ENCODE peak calls at places on chromosomes 7 and 10, in ten cellular contexts. A, I, G, Z, D, O, N, M, R and S are unnamed samples.

GRCh38 chr10:24962998-24963397 is 10.6 kb upstream of the PRTFDC1 start:
- DNase-seq in A (no peak), I (no peak), G (no peak), Z (no peak), D (peak; percentile 37), O (peak; percentile 73), N (no peak), M (no peak), R (no peak), S (no peak)

GRCh38 chr7:89053130-89053529 is 257.6 kb upstream of the TEX47 start:
- DNase-seq in A (no peak), I (no peak), G (no peak), Z (no peak), D (no peak), O (no peak), N (no peak), M (no peak), R (no peak), S (no peak)

GRCh38 chr7:18974803-18975202 is 142.6 kb downstream of the TWIST1 start:
- DNase-seq in A (no peak), I (no peak), G (no peak), Z (no peak), D (peak; percentile 48), O (peak; percentile 84), N (no peak), M (no peak), R (no peak), S (no peak)

GRCh38 chr7:12771378-12771877 is 84.0 kb downstream of the ARL4A start:
- DNase-seq in A (peak; percentile 26), I (no peak), G (peak; percentile 33), Z (no peak), D (no peak), O (no peak), N (no peak), M (peak; percentile 21), R (no peak), S (peak; percentile 17)

GRCh38 chr7:29598607-29599006 is 35.0 kb downstream of the PRR15 start:
- DNase-seq in A (no peak), I (no peak), G (no peak), Z (no peak), D (no peak), O (no peak), N (no peak), M (no peak), R (no peak), S (no peak)

GRCh38 chr7:93594250-93594649 is 19.7 kb upstream of the CALCR start:
- DNase-seq in A (no peak), I (no peak), G (no peak), Z (no peak), D (no peak), O (no peak), N (no peak), M (no peak), R (no peak), S (no peak)

GRCh38 chr7:111096997-111097396 is 6.1 kb downstream of the LRRN3 start:
- DNase-seq in A (no peak), I (no peak), G (no peak), Z (no peak), D (no peak), O (no peak), N (no peak), M (no peak), R (no peak), S (no peak)

GRCh38 chr7:2982831-2983230 is 60.8 kb downstream of the CARD11 start:
- DNase-seq in A (no peak), I (peak; percentile 65), G (peak; percentile 31), Z (no peak), D (no peak), O (no peak), N (peak; percentile 60), M (no peak), R (no peak), S (no peak)

GRCh38 chr7:39683216-39683845 is 60.0 kb downstream of the RALA start:
- DNase-seq in A (no peak), I (no peak), G (no peak), Z (no peak), D (peak; percentile 2), O (peak; percentile 22), N (no peak), M (no peak), R (no peak), S (no peak)

GRCh38 chr10:93180402-93181040 is 106.8 kb downstream of the CYP26A1 start:
- DNase-seq in A (peak; percentile 16), I (no peak), G (no peak), Z (no peak), D (no peak), O (no peak), N (no peak), M (no peak), R (peak; percentile 23), S (no peak)

GRCh38 chr7:2492038-2492437 is 15.8 kb upstream of the GRIFIN start:
- DNase-seq in A (no peak), I (no peak), G (no peak), Z (no peak), D (no peak), O (no peak), N (no peak), M (no peak), R (no peak), S (no peak)

GRCh38 chr7:67429735-67430134 is 433.1 kb downstream of the TYW1 start:
- DNase-seq in A (no peak), I (no peak), G (no peak), Z (no peak), D (no peak), O (no peak), N (no peak), M (no peak), R (no peak), S (no peak)

GRCh38 chr10:126171555-126171954 is 216.7 kb downstream of the ADAM12 start:
- DNase-seq in A (no peak), I (no peak), G (no peak), Z (no peak), D (no peak), O (no peak), N (no peak), M (no peak), R (no peak), S (no peak)

GRCh38 chr7:133645870-133646492 is 393.1 kb downstream of the EXOC4 start:
- DNase-seq in A (no peak), I (no peak), G (no peak), Z (no peak), D (no peak), O (no peak), N (no peak), M (no peak), R (no peak), S (no peak)

GRCh38 chr10:130921461-130921860 is 390.1 kb downstream of the TCERG1L start:
- DNase-seq in A (no peak), I (no peak), G (no peak), Z (no peak), D (no peak), O (no peak), N (no peak), M (no peak), R (no peak), S (no peak)

GRCh38 chr10:76984559-76985443 is 652.8 kb downstream of the KCNMA1 start:
- DNase-seq in A (peak; percentile 73), I (peak; percentile 55), G (peak; percentile 64), Z (peak; percentile 44), D (peak; percentile 78), O (peak; percentile 78), N (peak; percentile 81), M (peak; percentile 78), R (peak; percentile 45), S (peak; percentile 69)

GRCh38 chr7:43456200-43456599 is 126.7 kb upstream of the STK17A start:
- DNase-seq in A (no peak), I (no peak), G (no peak), Z (no peak), D (no peak), O (no peak), N (no peak), M (no peak), R (no peak), S (no peak)

GRCh38 chr7:135618510-135618909 is 43.8 kb upstream of the STMP1 start:
- DNase-seq in A (no peak), I (no peak), G (no peak), Z (no peak), D (no peak), O (no peak), N (no peak), M (no peak), R (no peak), S (no peak)

DNA sequence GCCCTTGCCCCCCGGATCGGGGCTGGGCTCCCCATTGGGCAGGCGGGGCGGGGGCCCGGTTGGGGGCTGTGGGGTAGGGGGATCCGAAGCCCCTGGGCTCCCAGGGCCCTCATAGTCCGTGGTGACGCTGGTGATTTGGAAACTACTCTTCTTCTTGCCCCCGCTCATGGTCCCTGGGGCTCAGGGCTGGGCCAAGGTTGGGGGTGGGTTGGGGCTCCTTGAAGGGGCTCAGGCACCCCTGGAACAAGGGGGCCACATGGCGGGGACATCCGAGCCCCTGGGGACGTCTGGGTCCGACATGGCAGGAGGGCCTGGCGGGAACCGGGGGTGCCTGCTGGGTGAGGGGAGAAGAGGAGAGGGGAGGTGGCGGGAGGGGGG is 1.2 kb downstream of the TSC22D4 start:
- DNase-seq in A (no peak), I (no peak), G (no peak), Z (no peak), D (no peak), O (no peak), N (no peak), M (no peak), R (no peak), S (no peak)
- H3K27ac ChIP-seq in A (peak overlapping the region; percentile 81), I (peak overlapping the region; percentile 87), G (peak overlapping the region; percentile 96), Z (peak overlapping the region; percentile 36), D (peak overlapping the region; percentile 96), O (peak overlapping the region; percentile 89), N (peak overlapping the region; percentile 60), M (peak overlapping the region; percentile 95), R (peak overlapping the region; percentile 97), S (no peak overlapping the region)

GRCh38 chr7:28301148-28301641 is 111.1 kb upstream of the CREB5 start:
- DNase-seq in A (peak; percentile 36), I (no peak), G (no peak), Z (no peak), D (no peak), O (no peak), N (peak; percentile 69), M (peak; percentile 68), R (no peak), S (peak; percentile 75)
- H3K27ac ChIP-seq in A (peak overlapping the region; percentile 31), I (no peak overlapping the region), G (no peak overlapping the region), Z (no peak overlapping the region), D (no peak overlapping the region), O (no peak overlapping the region), N (no peak overlapping the region), M (no peak overlapping the region), R (no peak overlapping the region), S (peak overlapping the region; percentile 64)

GRCh38 chr10:26743091-26743490 is 45.6 kb downstream of the PDSS1 start:
- DNase-seq in A (no peak), I (no peak), G (no peak), Z (no peak), D (no peak), O (no peak), N (no peak), M (no peak), R (no peak), S (no peak)
- H3K27ac ChIP-seq in A (no peak overlapping the region), I (no peak overlapping the region), G (no peak overlapping the region), Z (peak overlapping the region; percentile 60), D (no peak overlapping the region), O (no peak overlapping the region), N (no peak overlapping the region), M (no peak overlapping the region), R (no peak overlapping the region), S (no peak overlapping the region)

DNA sequence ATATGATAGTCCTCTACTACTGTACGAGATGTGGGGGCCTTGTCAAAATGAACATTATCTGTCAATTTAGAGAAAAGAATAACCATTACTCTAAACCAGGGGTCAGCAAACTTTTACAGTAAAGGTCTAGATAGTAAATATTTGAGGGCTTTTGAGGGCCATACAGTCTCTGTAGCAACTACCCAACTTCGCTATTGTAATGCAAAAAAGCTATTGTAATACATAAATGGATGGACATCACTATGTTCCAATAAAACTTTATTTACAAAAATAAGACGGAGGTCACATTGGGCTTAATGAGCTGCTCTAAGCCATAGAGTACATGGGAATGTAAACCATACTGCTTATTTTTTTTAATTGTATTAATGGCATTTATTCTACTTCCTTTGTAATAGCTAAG is 477.8 kb upstream of the GALNT17 start:
- DNase-seq in A (no peak), I (no peak), G (no peak), Z (no peak), D (no peak), O (no peak), N (no peak), M (no peak), R (no peak), S (no peak)
- H3K27ac ChIP-seq in A (no peak overlapping the region), I (no peak overlapping the region), G (no peak overlapping the region), Z (no peak overlapping the region), D (no peak overlapping the region), O (no peak overlapping the region), N (no peak overlapping the region), M (no peak overlapping the region), R (no peak overlapping the region), S (no peak overlapping the region)